ENCODE peak calls at places on chromosome 4, in five cellular contexts. Q is right lobe of liver, E is IMR-90, H is retina, V is astrocyte. O is an unnamed sample.

GRCh38 chr4:150209140-150209829 is 131.0 kb downstream of the DCLK2 start:
- DNase-seq in E (peak; percentile 71), Q (no peak), H (no peak), V (peak; percentile 43), O (peak; percentile 45)

GRCh38 chr4:139768366-139768765 is 102.7 kb downstream of the MGST2 start:
- DNase-seq in Q (no peak), E (no peak), H (no peak), V (no peak), O (no peak)

GRCh38 chr4:73867783-73868182 is 1.4 kb upstream of the CXCL1 start:
- DNase-seq in V (no peak), E (no peak), Q (no peak), H (no peak), O (no peak)

GRCh38 chr4:58274553-58274952 is 1164.4 kb upstream of the IGFBP7 start:
- DNase-seq in H (no peak), V (no peak), Q (no peak), E (no peak), O (no peak)

GRCh38 chr4:183264614-183265013 is 55.5 kb downstream of the CLDN22 start:
- DNase-seq in H (no peak), V (peak; percentile 62), Q (no peak), E (peak; percentile 87), O (peak; percentile 38)

GRCh38 chr4:61556277-61556676 is 356.2 kb downstream of the ADGRL3 start:
- DNase-seq in H (no peak), E (no peak), Q (no peak), V (peak; percentile 6), O (no peak)

GRCh38 chr4:3287271-3287971 is 5.4 kb upstream of the RGS12 start:
- DNase-seq in E (no peak), V (no peak), Q (peak; percentile 32), H (no peak), O (no peak)

GRCh38 chr4:133270021-133270570 is 121.0 kb downstream of the PCDH10 start:
- DNase-seq in V (no peak), Q (no peak), H (no peak), E (no peak), O (no peak)

GRCh38 chr4:156946508-156947197 is 24.9 kb downstream of the PDGFC start:
- DNase-seq in H (no peak), Q (no peak), V (peak; percentile 99), E (peak; percentile 99), O (peak; percentile 56)

GRCh38 chr4:52051615-52052474 is 741 bp downstream of the SPATA18 start:
- DNase-seq in Q (peak; percentile 78), H (peak; percentile 87), E (peak; percentile 89), V (peak; percentile 88), O (peak; percentile 92)

GRCh38 chr4:61068025-61068424 is 132.1 kb upstream of the ADGRL3 start:
- DNase-seq in H (no peak), E (no peak), Q (no peak), V (no peak), O (no peak)

GRCh38 chr4:94680131-94680862 is 77.5 kb upstream of the BMPR1B start:
- DNase-seq in E (no peak), H (no peak), V (no peak), Q (no peak), O (no peak)

GRCh38 chr4:179040259-179040658 is 1598.0 kb upstream of the AGA start:
- DNase-seq in V (no peak), H (peak; percentile 10), Q (no peak), E (no peak), O (no peak)

GRCh38 chr4:6417516-6417915 is 54.9 kb downstream of the PPP2R2C start:
- DNase-seq in E (no peak), V (no peak), Q (no peak), H (no peak), O (no peak)

GRCh38 chr4:22490718-22491330 is 25.0 kb downstream of the ADGRA3 start:
- DNase-seq in E (no peak), Q (no peak), H (no peak), V (no peak), O (no peak)

GRCh38 chr4:80011636-80012236 is 61.3 kb downstream of the ANTXR2 start:
- DNase-seq in H (no peak), V (peak; percentile 80), Q (no peak), E (peak; percentile 94), O (peak; percentile 34)

GRCh38 chr4:128354205-128354821 is 66.7 kb upstream of the PGRMC2 start:
- DNase-seq in Q (peak; percentile 60), V (peak; percentile 96), E (peak; percentile 97), H (no peak), O (peak; percentile 40)

GRCh38 chr4:7725951-7726350 is 213.7 kb downstream of the AFAP1 start:
- DNase-seq in V (no peak), H (no peak), E (peak; percentile 55), Q (no peak), O (peak; percentile 51)

GRCh38 chr4:5710962-5711478 is at the start of gene EVC:
- DNase-seq in V (peak; percentile 67), E (peak; percentile 74), Q (no peak), H (peak; percentile 78), O (peak; percentile 93)

GRCh38 chr4:6472387-6473263 is at the start of gene PPP2R2C:
- DNase-seq in H (no peak), E (no peak), V (no peak), Q (no peak), O (no peak)

GRCh38 chr4:121057466-121057911 is 14.8 kb downstream of the NDNF start:
- DNase-seq in H (peak; percentile 28), Q (no peak), V (no peak), E (no peak), O (no peak)

GRCh38 chr4:109079731-109080130 is 222.7 kb downstream of the COL25A1 start:
- DNase-seq in Q (no peak), E (peak; percentile 77), V (peak; percentile 78), H (no peak), O (peak; percentile 3)

GRCh38 chr4:184838249-184839074 is 12.7 kb upstream of the ACSL1 start:
- DNase-seq in H (no peak), Q (no peak), E (peak; percentile 34), V (no peak), O (no peak)

GRCh38 chr4:87717276-87718031 is 67.4 kb downstream of the DMP1 start:
- DNase-seq in H (no peak), E (no peak), V (no peak), Q (no peak), O (no peak)